ENCODE peak calls at places on chromosomes 3 and 15, in ten cellular contexts. One of them, this sample, is unnamed.

GRCh38 chr3:99951701-99952100 is 134.0 kb downstream of the CMSS1 start:
- DNase-seq in KBM-7: no peak
- DNase-seq in activated CD4-positive, alpha-beta T cell treated with anti-CD3 and anti-CD28 coated beads, Interleukin-2, amount 50 U/mL, for 24 hours: no peak
- DNase-seq in CD8-positive, alpha-beta memory T cell: no peak
- DNase-seq in stimulated activated CD4-positive, alpha-beta T cell treated with anti-CD3 and anti-CD28 coated beads, Interleukin-2, amount 100 ng/mL, for 48 hours: no peak
- DNase-seq in cardiac fibroblast: no peak
- DNase-seq in posterior cingulate gyrus: no peak
- DNase-seq in NCI-H146: no peak
- DNase-seq in NCI-H69: no peak
- DNase-seq in naive thymus-derived CD8-positive, alpha-beta T cell: no peak
- DNase-seq in this sample: no peak

GRCh38 chr3:48564022-48564421 is 441 bp upstream of the UCN2 start:
- DNase-seq in cardiac fibroblast: peak
- DNase-seq in CD8-positive, alpha-beta memory T cell: peak
- DNase-seq in NCI-H69: peak
- DNase-seq in NCI-H146: no peak
- DNase-seq in posterior cingulate gyrus: no peak
- DNase-seq in naive thymus-derived CD8-positive, alpha-beta T cell: no peak
- DNase-seq in activated CD4-positive, alpha-beta T cell treated with anti-CD3 and anti-CD28 coated beads, Interleukin-2, amount 50 U/mL, for 24 hours: no peak
- DNase-seq in stimulated activated CD4-positive, alpha-beta T cell treated with anti-CD3 and anti-CD28 coated beads, Interleukin-2, amount 100 ng/mL, for 48 hours: no peak
- DNase-seq in KBM-7: no peak
- DNase-seq in this sample: peak

GRCh38 chr3:173889522-173890055 is 492.0 kb downstream of the NLGN1 start:
- DNase-seq in KBM-7: no peak
- DNase-seq in stimulated activated CD4-positive, alpha-beta T cell treated with anti-CD3 and anti-CD28 coated beads, Interleukin-2, amount 100 ng/mL, for 48 hours: no peak
- DNase-seq in naive thymus-derived CD8-positive, alpha-beta T cell: no peak
- DNase-seq in NCI-H146: no peak
- DNase-seq in posterior cingulate gyrus: no peak
- DNase-seq in activated CD4-positive, alpha-beta T cell treated with anti-CD3 and anti-CD28 coated beads, Interleukin-2, amount 50 U/mL, for 24 hours: no peak
- DNase-seq in CD8-positive, alpha-beta memory T cell: no peak
- DNase-seq in NCI-H69: no peak
- DNase-seq in cardiac fibroblast: no peak
- DNase-seq in this sample: no peak

GRCh38 chr3:123286308-123287023 is 84.7 kb downstream of the SEC22A start:
- DNase-seq in naive thymus-derived CD8-positive, alpha-beta T cell: no peak
- DNase-seq in cardiac fibroblast: peak
- DNase-seq in posterior cingulate gyrus: peak
- DNase-seq in stimulated activated CD4-positive, alpha-beta T cell treated with anti-CD3 and anti-CD28 coated beads, Interleukin-2, amount 100 ng/mL, for 48 hours: peak
- DNase-seq in NCI-H146: peak
- DNase-seq in CD8-positive, alpha-beta memory T cell: no peak
- DNase-seq in NCI-H69: peak
- DNase-seq in KBM-7: peak
- DNase-seq in activated CD4-positive, alpha-beta T cell treated with anti-CD3 and anti-CD28 coated beads, Interleukin-2, amount 50 U/mL, for 24 hours: peak
- DNase-seq in this sample: peak

GRCh38 chr15:70248116-70249025 is 150.7 kb upstream of the TLE3 start:
- DNase-seq in activated CD4-positive, alpha-beta T cell treated with anti-CD3 and anti-CD28 coated beads, Interleukin-2, amount 50 U/mL, for 24 hours: no peak
- DNase-seq in cardiac fibroblast: no peak
- DNase-seq in KBM-7: peak
- DNase-seq in stimulated activated CD4-positive, alpha-beta T cell treated with anti-CD3 and anti-CD28 coated beads, Interleukin-2, amount 100 ng/mL, for 48 hours: no peak
- DNase-seq in NCI-H146: peak
- DNase-seq in posterior cingulate gyrus: peak
- DNase-seq in CD8-positive, alpha-beta memory T cell: no peak
- DNase-seq in naive thymus-derived CD8-positive, alpha-beta T cell: no peak
- DNase-seq in NCI-H69: peak
- DNase-seq in this sample: no peak

GRCh38 chr3:52397676-52398399 is 47.1 kb downstream of the SEMA3G start:
- DNase-seq in cardiac fibroblast: no peak
- DNase-seq in stimulated activated CD4-positive, alpha-beta T cell treated with anti-CD3 and anti-CD28 coated beads, Interleukin-2, amount 100 ng/mL, for 48 hours: no peak
- DNase-seq in NCI-H146: no peak
- DNase-seq in KBM-7: no peak
- DNase-seq in activated CD4-positive, alpha-beta T cell treated with anti-CD3 and anti-CD28 coated beads, Interleukin-2, amount 50 U/mL, for 24 hours: no peak
- DNase-seq in NCI-H69: no peak
- DNase-seq in CD8-positive, alpha-beta memory T cell: no peak
- DNase-seq in naive thymus-derived CD8-positive, alpha-beta T cell: no peak
- DNase-seq in posterior cingulate gyrus: peak
- DNase-seq in this sample: no peak

GRCh38 chr15:37054336-37054735 is 46.0 kb downstream of the MEIS2 start:
- DNase-seq in KBM-7: no peak
- DNase-seq in posterior cingulate gyrus: no peak
- DNase-seq in naive thymus-derived CD8-positive, alpha-beta T cell: no peak
- DNase-seq in NCI-H146: no peak
- DNase-seq in cardiac fibroblast: no peak
- DNase-seq in stimulated activated CD4-positive, alpha-beta T cell treated with anti-CD3 and anti-CD28 coated beads, Interleukin-2, amount 100 ng/mL, for 48 hours: no peak
- DNase-seq in CD8-positive, alpha-beta memory T cell: no peak
- DNase-seq in NCI-H69: no peak
- DNase-seq in activated CD4-positive, alpha-beta T cell treated with anti-CD3 and anti-CD28 coated beads, Interleukin-2, amount 50 U/mL, for 24 hours: no peak
- DNase-seq in this sample: no peak

GRCh38 chr15:67186226-67186649 is 68.2 kb downstream of the AAGAB start:
- DNase-seq in cardiac fibroblast: peak
- DNase-seq in KBM-7: peak
- DNase-seq in stimulated activated CD4-positive, alpha-beta T cell treated with anti-CD3 and anti-CD28 coated beads, Interleukin-2, amount 100 ng/mL, for 48 hours: no peak
- DNase-seq in naive thymus-derived CD8-positive, alpha-beta T cell: no peak
- DNase-seq in NCI-H69: no peak
- DNase-seq in posterior cingulate gyrus: peak
- DNase-seq in NCI-H146: no peak
- DNase-seq in activated CD4-positive, alpha-beta T cell treated with anti-CD3 and anti-CD28 coated beads, Interleukin-2, amount 50 U/mL, for 24 hours: no peak
- DNase-seq in CD8-positive, alpha-beta memory T cell: no peak
- DNase-seq in this sample: peak

GRCh38 chr15:29342201-29342600 is 72.6 kb upstream of the NSMCE3 start:
- DNase-seq in posterior cingulate gyrus: no peak
- DNase-seq in KBM-7: no peak
- DNase-seq in stimulated activated CD4-positive, alpha-beta T cell treated with anti-CD3 and anti-CD28 coated beads, Interleukin-2, amount 100 ng/mL, for 48 hours: no peak
- DNase-seq in naive thymus-derived CD8-positive, alpha-beta T cell: no peak
- DNase-seq in activated CD4-positive, alpha-beta T cell treated with anti-CD3 and anti-CD28 coated beads, Interleukin-2, amount 50 U/mL, for 24 hours: no peak
- DNase-seq in NCI-H69: no peak
- DNase-seq in CD8-positive, alpha-beta memory T cell: no peak
- DNase-seq in cardiac fibroblast: no peak
- DNase-seq in NCI-H146: no peak
- DNase-seq in this sample: no peak

GRCh38 chr3:16119887-16120286 is 54.6 kb upstream of the GALNT15 start:
- DNase-seq in posterior cingulate gyrus: no peak
- DNase-seq in stimulated activated CD4-positive, alpha-beta T cell treated with anti-CD3 and anti-CD28 coated beads, Interleukin-2, amount 100 ng/mL, for 48 hours: no peak
- DNase-seq in NCI-H69: no peak
- DNase-seq in NCI-H146: no peak
- DNase-seq in activated CD4-positive, alpha-beta T cell treated with anti-CD3 and anti-CD28 coated beads, Interleukin-2, amount 50 U/mL, for 24 hours: no peak
- DNase-seq in CD8-positive, alpha-beta memory T cell: no peak
- DNase-seq in KBM-7: no peak
- DNase-seq in naive thymus-derived CD8-positive, alpha-beta T cell: no peak
- DNase-seq in cardiac fibroblast: no peak
- DNase-seq in this sample: no peak

GRCh38 chr3:15979490-15979889 is 181.7 kb upstream of the ANKRD28 start:
- DNase-seq in CD8-positive, alpha-beta memory T cell: no peak
- DNase-seq in cardiac fibroblast: no peak
- DNase-seq in posterior cingulate gyrus: no peak
- DNase-seq in naive thymus-derived CD8-positive, alpha-beta T cell: no peak
- DNase-seq in activated CD4-positive, alpha-beta T cell treated with anti-CD3 and anti-CD28 coated beads, Interleukin-2, amount 50 U/mL, for 24 hours: no peak
- DNase-seq in stimulated activated CD4-positive, alpha-beta T cell treated with anti-CD3 and anti-CD28 coated beads, Interleukin-2, amount 100 ng/mL, for 48 hours: no peak
- DNase-seq in KBM-7: peak
- DNase-seq in NCI-H146: no peak
- DNase-seq in NCI-H69: no peak
- DNase-seq in this sample: peak

GRCh38 chr3:117308756-117309155 is 599.2 kb downstream of the TUSC7 start:
- DNase-seq in KBM-7: no peak
- DNase-seq in NCI-H146: no peak
- DNase-seq in posterior cingulate gyrus: no peak
- DNase-seq in CD8-positive, alpha-beta memory T cell: no peak
- DNase-seq in naive thymus-derived CD8-positive, alpha-beta T cell: no peak
- DNase-seq in activated CD4-positive, alpha-beta T cell treated with anti-CD3 and anti-CD28 coated beads, Interleukin-2, amount 50 U/mL, for 24 hours: no peak
- DNase-seq in cardiac fibroblast: no peak
- DNase-seq in stimulated activated CD4-positive, alpha-beta T cell treated with anti-CD3 and anti-CD28 coated beads, Interleukin-2, amount 100 ng/mL, for 48 hours: no peak
- DNase-seq in NCI-H69: no peak
- DNase-seq in this sample: no peak

GRCh38 chr3:127067116-127067910 is 84.4 kb downstream of the PLXNA1 start:
- DNase-seq in CD8-positive, alpha-beta memory T cell: no peak
- DNase-seq in posterior cingulate gyrus: peak
- DNase-seq in NCI-H69: no peak
- DNase-seq in NCI-H146: peak
- DNase-seq in naive thymus-derived CD8-positive, alpha-beta T cell: no peak
- DNase-seq in KBM-7: no peak
- DNase-seq in cardiac fibroblast: no peak
- DNase-seq in stimulated activated CD4-positive, alpha-beta T cell treated with anti-CD3 and anti-CD28 coated beads, Interleukin-2, amount 100 ng/mL, for 48 hours: no peak
- DNase-seq in activated CD4-positive, alpha-beta T cell treated with anti-CD3 and anti-CD28 coated beads, Interleukin-2, amount 50 U/mL, for 24 hours: no peak
- DNase-seq in this sample: no peak

GRCh38 chr15:99466701-99467337 is 99.0 kb upstream of the MEF2A start:
- DNase-seq in NCI-H69: no peak
- DNase-seq in posterior cingulate gyrus: no peak
- DNase-seq in cardiac fibroblast: peak
- DNase-seq in naive thymus-derived CD8-positive, alpha-beta T cell: no peak
- DNase-seq in activated CD4-positive, alpha-beta T cell treated with anti-CD3 and anti-CD28 coated beads, Interleukin-2, amount 50 U/mL, for 24 hours: no peak
- DNase-seq in CD8-positive, alpha-beta memory T cell: no peak
- DNase-seq in KBM-7: no peak
- DNase-seq in NCI-H146: no peak
- DNase-seq in stimulated activated CD4-positive, alpha-beta T cell treated with anti-CD3 and anti-CD28 coated beads, Interleukin-2, amount 100 ng/mL, for 48 hours: no peak
- DNase-seq in this sample: no peak

GRCh38 chr3:142888484-142889262 is at the start of gene PCOLCE2:
- DNase-seq in NCI-H146: peak
- DNase-seq in CD8-positive, alpha-beta memory T cell: no peak
- DNase-seq in cardiac fibroblast: no peak
- DNase-seq in posterior cingulate gyrus: peak
- DNase-seq in KBM-7: peak
- DNase-seq in NCI-H69: peak
- DNase-seq in activated CD4-positive, alpha-beta T cell treated with anti-CD3 and anti-CD28 coated beads, Interleukin-2, amount 50 U/mL, for 24 hours: no peak
- DNase-seq in stimulated activated CD4-positive, alpha-beta T cell treated with anti-CD3 and anti-CD28 coated beads, Interleukin-2, amount 100 ng/mL, for 48 hours: peak
- DNase-seq in naive thymus-derived CD8-positive, alpha-beta T cell: peak
- DNase-seq in this sample: peak

GRCh38 chr3:197165890-197166289 is 132.5 kb downstream of the DLG1 start:
- DNase-seq in NCI-H69: no peak
- DNase-seq in activated CD4-positive, alpha-beta T cell treated with anti-CD3 and anti-CD28 coated beads, Interleukin-2, amount 50 U/mL, for 24 hours: no peak
- DNase-seq in cardiac fibroblast: no peak
- DNase-seq in KBM-7: no peak
- DNase-seq in CD8-positive, alpha-beta memory T cell: no peak
- DNase-seq in stimulated activated CD4-positive, alpha-beta T cell treated with anti-CD3 and anti-CD28 coated beads, Interleukin-2, amount 100 ng/mL, for 48 hours: no peak
- DNase-seq in naive thymus-derived CD8-positive, alpha-beta T cell: no peak
- DNase-seq in posterior cingulate gyrus: peak
- DNase-seq in NCI-H146: no peak
- DNase-seq in this sample: no peak

GRCh38 chr3:189122526-189123205 is 49.1 kb upstream of the TPRG1 start:
- DNase-seq in stimulated activated CD4-positive, alpha-beta T cell treated with anti-CD3 and anti-CD28 coated beads, Interleukin-2, amount 100 ng/mL, for 48 hours: no peak
- DNase-seq in NCI-H146: no peak
- DNase-seq in KBM-7: no peak
- DNase-seq in posterior cingulate gyrus: no peak
- DNase-seq in NCI-H69: no peak
- DNase-seq in CD8-positive, alpha-beta memory T cell: no peak
- DNase-seq in cardiac fibroblast: no peak
- DNase-seq in activated CD4-positive, alpha-beta T cell treated with anti-CD3 and anti-CD28 coated beads, Interleukin-2, amount 50 U/mL, for 24 hours: no peak
- DNase-seq in naive thymus-derived CD8-positive, alpha-beta T cell: no peak
- DNase-seq in this sample: peak

GRCh38 chr3:47323431-47324277 is 40.9 kb downstream of the KLHL18 start:
- DNase-seq in naive thymus-derived CD8-positive, alpha-beta T cell: no peak
- DNase-seq in stimulated activated CD4-positive, alpha-beta T cell treated with anti-CD3 and anti-CD28 coated beads, Interleukin-2, amount 100 ng/mL, for 48 hours: no peak
- DNase-seq in NCI-H69: no peak
- DNase-seq in activated CD4-positive, alpha-beta T cell treated with anti-CD3 and anti-CD28 coated beads, Interleukin-2, amount 50 U/mL, for 24 hours: no peak
- DNase-seq in posterior cingulate gyrus: no peak
- DNase-seq in cardiac fibroblast: peak
- DNase-seq in CD8-positive, alpha-beta memory T cell: no peak
- DNase-seq in KBM-7: no peak
- DNase-seq in NCI-H146: no peak
- DNase-seq in this sample: no peak

GRCh38 chr3:122353215-122353614 is 28.2 kb downstream of the CSTA start:
- DNase-seq in NCI-H69: peak
- DNase-seq in NCI-H146: no peak
- DNase-seq in cardiac fibroblast: no peak
- DNase-seq in activated CD4-positive, alpha-beta T cell treated with anti-CD3 and anti-CD28 coated beads, Interleukin-2, amount 50 U/mL, for 24 hours: no peak
- DNase-seq in posterior cingulate gyrus: no peak
- DNase-seq in KBM-7: no peak
- DNase-seq in CD8-positive, alpha-beta memory T cell: no peak
- DNase-seq in stimulated activated CD4-positive, alpha-beta T cell treated with anti-CD3 and anti-CD28 coated beads, Interleukin-2, amount 100 ng/mL, for 48 hours: no peak
- DNase-seq in naive thymus-derived CD8-positive, alpha-beta T cell: no peak
- DNase-seq in this sample: no peak

GRCh38 chr3:61358364-61358763 is 107.1 kb upstream of the FHIT start:
- DNase-seq in stimulated activated CD4-positive, alpha-beta T cell treated with anti-CD3 and anti-CD28 coated beads, Interleukin-2, amount 100 ng/mL, for 48 hours: no peak
- DNase-seq in naive thymus-derived CD8-positive, alpha-beta T cell: no peak
- DNase-seq in cardiac fibroblast: no peak
- DNase-seq in KBM-7: no peak
- DNase-seq in NCI-H146: no peak
- DNase-seq in activated CD4-positive, alpha-beta T cell treated with anti-CD3 and anti-CD28 coated beads, Interleukin-2, amount 50 U/mL, for 24 hours: no peak
- DNase-seq in NCI-H69: peak
- DNase-seq in posterior cingulate gyrus: no peak
- DNase-seq in CD8-positive, alpha-beta memory T cell: no peak
- DNase-seq in this sample: peak

GRCh38 chr15:50137330-50137761 is 18.3 kb upstream of the ATP8B4 start:
- DNase-seq in KBM-7: no peak
- DNase-seq in naive thymus-derived CD8-positive, alpha-beta T cell: no peak
- DNase-seq in stimulated activated CD4-positive, alpha-beta T cell treated with anti-CD3 and anti-CD28 coated beads, Interleukin-2, amount 100 ng/mL, for 48 hours: peak
- DNase-seq in CD8-positive, alpha-beta memory T cell: no peak
- DNase-seq in posterior cingulate gyrus: no peak
- DNase-seq in activated CD4-positive, alpha-beta T cell treated with anti-CD3 and anti-CD28 coated beads, Interleukin-2, amount 50 U/mL, for 24 hours: peak
- DNase-seq in cardiac fibroblast: peak
- DNase-seq in NCI-H146: no peak
- DNase-seq in NCI-H69: no peak
- DNase-seq in this sample: peak

GRCh38 chr3:185489462-185489861 is 9.4 kb downstream of the TMEM41A start:
- DNase-seq in naive thymus-derived CD8-positive, alpha-beta T cell: no peak
- DNase-seq in cardiac fibroblast: no peak
- DNase-seq in activated CD4-positive, alpha-beta T cell treated with anti-CD3 and anti-CD28 coated beads, Interleukin-2, amount 50 U/mL, for 24 hours: no peak
- DNase-seq in KBM-7: no peak
- DNase-seq in stimulated activated CD4-positive, alpha-beta T cell treated with anti-CD3 and anti-CD28 coated beads, Interleukin-2, amount 100 ng/mL, for 48 hours: no peak
- DNase-seq in posterior cingulate gyrus: no peak
- DNase-seq in NCI-H69: no peak
- DNase-seq in CD8-positive, alpha-beta memory T cell: no peak
- DNase-seq in NCI-H146: no peak
- DNase-seq in this sample: no peak

GRCh38 chr15:76150971-76151598 is 91.3 kb downstream of the TMEM266 start:
- DNase-seq in NCI-H146: peak
- DNase-seq in KBM-7: peak
- DNase-seq in naive thymus-derived CD8-positive, alpha-beta T cell: peak
- DNase-seq in posterior cingulate gyrus: peak
- DNase-seq in stimulated activated CD4-positive, alpha-beta T cell treated with anti-CD3 and anti-CD28 coated beads, Interleukin-2, amount 100 ng/mL, for 48 hours: peak
- DNase-seq in CD8-positive, alpha-beta memory T cell: peak
- DNase-seq in cardiac fibroblast: peak
- DNase-seq in NCI-H69: peak
- DNase-seq in activated CD4-positive, alpha-beta T cell treated with anti-CD3 and anti-CD28 coated beads, Interleukin-2, amount 50 U/mL, for 24 hours: peak
- DNase-seq in this sample: peak

GRCh38 chr3:128082545-128082944 is 30.3 kb downstream of the SEC61A1 start:
- DNase-seq in cardiac fibroblast: no peak
- DNase-seq in stimulated activated CD4-positive, alpha-beta T cell treated with anti-CD3 and anti-CD28 coated beads, Interleukin-2, amount 100 ng/mL, for 48 hours: no peak
- DNase-seq in CD8-positive, alpha-beta memory T cell: no peak
- DNase-seq in NCI-H69: no peak
- DNase-seq in KBM-7: no peak
- DNase-seq in naive thymus-derived CD8-positive, alpha-beta T cell: no peak
- DNase-seq in NCI-H146: no peak
- DNase-seq in posterior cingulate gyrus: no peak
- DNase-seq in activated CD4-positive, alpha-beta T cell treated with anti-CD3 and anti-CD28 coated beads, Interleukin-2, amount 50 U/mL, for 24 hours: no peak
- DNase-seq in this sample: no peak

GRCh38 chr3:110180733-110181132 is 843.4 kb upstream of the DPPA4 start:
- DNase-seq in NCI-H146: no peak
- DNase-seq in cardiac fibroblast: peak
- DNase-seq in NCI-H69: no peak
- DNase-seq in naive thymus-derived CD8-positive, alpha-beta T cell: no peak
- DNase-seq in posterior cingulate gyrus: no peak
- DNase-seq in CD8-positive, alpha-beta memory T cell: no peak
- DNase-seq in stimulated activated CD4-positive, alpha-beta T cell treated with anti-CD3 and anti-CD28 coated beads, Interleukin-2, amount 100 ng/mL, for 48 hours: no peak
- DNase-seq in activated CD4-positive, alpha-beta T cell treated with anti-CD3 and anti-CD28 coated beads, Interleukin-2, amount 50 U/mL, for 24 hours: no peak
- DNase-seq in KBM-7: no peak
- DNase-seq in this sample: peak

GRCh38 chr3:124217542-124217941 is 225.6 kb upstream of the ROPN1 start:
- DNase-seq in activated CD4-positive, alpha-beta T cell treated with anti-CD3 and anti-CD28 coated beads, Interleukin-2, amount 50 U/mL, for 24 hours: no peak
- DNase-seq in posterior cingulate gyrus: no peak
- DNase-seq in NCI-H146: no peak
- DNase-seq in CD8-positive, alpha-beta memory T cell: no peak
- DNase-seq in NCI-H69: peak
- DNase-seq in KBM-7: peak
- DNase-seq in stimulated activated CD4-positive, alpha-beta T cell treated with anti-CD3 and anti-CD28 coated beads, Interleukin-2, amount 100 ng/mL, for 48 hours: peak
- DNase-seq in cardiac fibroblast: peak
- DNase-seq in naive thymus-derived CD8-positive, alpha-beta T cell: no peak
- DNase-seq in this sample: peak

GRCh38 chr3:135172191-135172869 is 377.3 kb downstream of the EPHB1 start:
- DNase-seq in activated CD4-positive, alpha-beta T cell treated with anti-CD3 and anti-CD28 coated beads, Interleukin-2, amount 50 U/mL, for 24 hours: no peak
- DNase-seq in CD8-positive, alpha-beta memory T cell: no peak
- DNase-seq in posterior cingulate gyrus: no peak
- DNase-seq in cardiac fibroblast: no peak
- DNase-seq in NCI-H69: peak
- DNase-seq in NCI-H146: no peak
- DNase-seq in KBM-7: no peak
- DNase-seq in stimulated activated CD4-positive, alpha-beta T cell treated with anti-CD3 and anti-CD28 coated beads, Interleukin-2, amount 100 ng/mL, for 48 hours: no peak
- DNase-seq in naive thymus-derived CD8-positive, alpha-beta T cell: no peak
- DNase-seq in this sample: no peak

GRCh38 chr3:49900491-49901153 is 3.1 kb downstream of the MST1R start:
- DNase-seq in naive thymus-derived CD8-positive, alpha-beta T cell: no peak
- DNase-seq in NCI-H146: no peak
- DNase-seq in KBM-7: no peak
- DNase-seq in activated CD4-positive, alpha-beta T cell treated with anti-CD3 and anti-CD28 coated beads, Interleukin-2, amount 50 U/mL, for 24 hours: no peak
- DNase-seq in stimulated activated CD4-positive, alpha-beta T cell treated with anti-CD3 and anti-CD28 coated beads, Interleukin-2, amount 100 ng/mL, for 48 hours: no peak
- DNase-seq in CD8-positive, alpha-beta memory T cell: no peak
- DNase-seq in posterior cingulate gyrus: no peak
- DNase-seq in NCI-H69: peak
- DNase-seq in cardiac fibroblast: peak
- DNase-seq in this sample: peak

This sample was measured in fibroblast of the aortic adventitia.